ENCODE peak calls at places on chromosome 1, in eight cellular contexts. K is fibroblast of villous mesenchyme; M is DMS 273 treated with DMSO at 0.1 percent for 48 hours; S is activated effector memory CD4-positive, alpha-beta T cell treated with anti-CD3 and anti-CD28 coated beads, Interleukin-2, amount 50 U/mL, for 16 hours; T is GM23248; Y is caudate nucleus; Z is fibroblast of pulmonary artery; U is foreskin fibroblast. L is an unnamed sample.

GRCh38 chr1:28208818-28209441 is 23.9 kb downstream of the DNAJC8 start:
- DNase-seq in S (peak), M (no peak), T (peak), U (peak), Y (peak), Z (peak), K (peak), L (peak)

GRCh38 chr1:109547412-109548320 is 749 bp upstream of the GNAI3 start:
- DNase-seq in T (peak), K (peak), Z (peak), Y (no peak), S (peak), U (no peak), M (no peak), L (peak)

GRCh38 chr1:27727126-27727525 is 1.4 kb downstream of the FAM76A start:
- DNase-seq in U (peak), S (no peak), Y (no peak), K (peak), T (peak), Z (peak), M (no peak), L (peak)

GRCh38 chr1:228373681-228374571 is 32.7 kb downstream of the TRIM11 start:
- DNase-seq in K (no peak), Y (no peak), Z (no peak), S (no peak), U (no peak), M (no peak), T (no peak), L (no peak)

GRCh38 chr1:203136409-203137042 is 9.0 kb downstream of the ADORA1 start:
- DNase-seq in S (peak), K (no peak), M (no peak), Y (no peak), Z (no peak), T (no peak), U (no peak), L (peak)

GRCh38 chr1:113207019-113207418 is 134.0 kb downstream of the LRIG2 start:
- DNase-seq in S (no peak), Z (no peak), Y (no peak), U (no peak), M (no peak), K (no peak), T (no peak), L (no peak)

GRCh38 chr1:26225033-26225831 is 8.8 kb upstream of the CEP85 start:
- DNase-seq in Y (peak), U (no peak), T (peak), K (peak), S (peak), Z (peak), M (no peak), L (no peak)

GRCh38 chr1:170967042-170967910 is 31.9 kb downstream of the MROH9 start:
- DNase-seq in T (peak), Z (peak), S (no peak), Y (no peak), M (no peak), U (peak), K (peak), L (peak)

GRCh38 chr1:218409946-218410510 is 64.9 kb downstream of the TGFB2 start:
- DNase-seq in T (peak), Y (no peak), S (no peak), Z (no peak), M (no peak), U (no peak), K (no peak), L (no peak)

GRCh38 chr1:165057956-165058355 is 298.6 kb downstream of the LMX1A start:
- DNase-seq in M (no peak), K (no peak), T (no peak), Y (no peak), U (no peak), Z (no peak), S (no peak), L (no peak)

GRCh38 chr1:223844962-223845809 is 561 bp downstream of the TP53BP2 start:
- DNase-seq in S (peak), K (peak), U (peak), Y (no peak), M (no peak), T (peak), Z (peak), L (peak)

GRCh38 chr1:171702598-171702997 is 39.3 kb downstream of the VAMP4 start:
- DNase-seq in Z (no peak), Y (no peak), M (no peak), T (no peak), U (no peak), S (no peak), K (no peak), L (no peak)

GRCh38 chr1:2091611-2092604 is 41.7 kb downstream of the PRKCZ start:
- DNase-seq in M (no peak), K (no peak), U (no peak), T (peak), Y (peak), Z (no peak), S (peak), L (no peak)

GRCh38 chr1:224123136-224123535 is 9.2 kb downstream of the FBXO28 start:
- DNase-seq in M (no peak), T (no peak), U (no peak), Z (no peak), S (no peak), Y (no peak), K (no peak), L (no peak)

L was measured in NAMALWA.